ENCODE peak calls at places on chromosomes 7 and 10, in ten cellular contexts. One of them, this sample, is unnamed.

GRCh38 chr10:32687116-32687515 is 241.2 kb downstream of the CCDC7 start:
- DNase-seq in amniotic stem cell: no peak
- DNase-seq in HCEC 1CT: no peak
- DNase-seq in HCT116: no peak
- DNase-seq in fibroblast of lung: no peak
- DNase-seq in MCF 10A: no peak
- DNase-seq in stimulated activated naive CD8-positive, alpha-beta T cell treated with anti-CD3 and anti-CD28 coated beads, Interleukin-15, Interleukin-2, amounts not matched to agents 100 U/mL and 50 U/mL, for 24 hours: no peak
- DNase-seq in CD4-positive, CD25-positive, alpha-beta regulatory T cell: no peak
- DNase-seq in iPS DF 19.7: no peak
- DNase-seq in CD4-positive, alpha-beta T cell: no peak
- DNase-seq in this sample: no peak

GRCh38 chr7:138257459-138258193 is 181.4 kb downstream of the AKR1D1 start:
- DNase-seq in amniotic stem cell: no peak
- DNase-seq in HCEC 1CT: no peak
- DNase-seq in HCT116: no peak
- DNase-seq in fibroblast of lung: peak; percentile 43
- DNase-seq in MCF 10A: no peak
- DNase-seq in stimulated activated naive CD8-positive, alpha-beta T cell treated with anti-CD3 and anti-CD28 coated beads, Interleukin-15, Interleukin-2, amounts not matched to agents 100 U/mL and 50 U/mL, for 24 hours: no peak
- DNase-seq in CD4-positive, CD25-positive, alpha-beta regulatory T cell: no peak
- DNase-seq in iPS DF 19.7: no peak
- DNase-seq in CD4-positive, alpha-beta T cell: no peak
- DNase-seq in this sample: no peak

GRCh38 chr10:131022981-131023380 is 288.5 kb downstream of the TCERG1L start:
- DNase-seq in amniotic stem cell: no peak
- DNase-seq in HCEC 1CT: no peak
- DNase-seq in HCT116: no peak
- DNase-seq in fibroblast of lung: no peak
- DNase-seq in MCF 10A: no peak
- DNase-seq in stimulated activated naive CD8-positive, alpha-beta T cell treated with anti-CD3 and anti-CD28 coated beads, Interleukin-15, Interleukin-2, amounts not matched to agents 100 U/mL and 50 U/mL, for 24 hours: no peak
- DNase-seq in CD4-positive, CD25-positive, alpha-beta regulatory T cell: no peak
- DNase-seq in iPS DF 19.7: no peak
- DNase-seq in CD4-positive, alpha-beta T cell: no peak
- DNase-seq in this sample: no peak

GRCh38 chr7:27182861-27183681 is 2.0 kb downstream of the HOXA11 start:
- DNase-seq in amniotic stem cell: no peak
- DNase-seq in HCEC 1CT: peak; percentile 43
- DNase-seq in HCT116: no peak
- DNase-seq in fibroblast of lung: no peak
- DNase-seq in MCF 10A: no peak
- DNase-seq in stimulated activated naive CD8-positive, alpha-beta T cell treated with anti-CD3 and anti-CD28 coated beads, Interleukin-15, Interleukin-2, amounts not matched to agents 100 U/mL and 50 U/mL, for 24 hours: no peak
- DNase-seq in CD4-positive, CD25-positive, alpha-beta regulatory T cell: no peak
- DNase-seq in iPS DF 19.7: no peak
- DNase-seq in CD4-positive, alpha-beta T cell: peak; percentile 1
- DNase-seq in this sample: no peak

GRCh38 chr10:79179404-79180309 is 110.9 kb downstream of the ZMIZ1 start:
- DNase-seq in amniotic stem cell: no peak
- DNase-seq in HCEC 1CT: no peak
- DNase-seq in HCT116: no peak
- DNase-seq in fibroblast of lung: no peak
- DNase-seq in MCF 10A: no peak
- DNase-seq in stimulated activated naive CD8-positive, alpha-beta T cell treated with anti-CD3 and anti-CD28 coated beads, Interleukin-15, Interleukin-2, amounts not matched to agents 100 U/mL and 50 U/mL, for 24 hours: no peak
- DNase-seq in CD4-positive, CD25-positive, alpha-beta regulatory T cell: no peak
- DNase-seq in iPS DF 19.7: no peak
- DNase-seq in CD4-positive, alpha-beta T cell: no peak
- DNase-seq in this sample: no peak

GRCh38 chr7:138407792-138408191 is 52.3 kb upstream of the TRIM24 start:
- DNase-seq in amniotic stem cell: no peak
- DNase-seq in HCEC 1CT: no peak
- DNase-seq in HCT116: no peak
- DNase-seq in fibroblast of lung: no peak
- DNase-seq in MCF 10A: no peak
- DNase-seq in stimulated activated naive CD8-positive, alpha-beta T cell treated with anti-CD3 and anti-CD28 coated beads, Interleukin-15, Interleukin-2, amounts not matched to agents 100 U/mL and 50 U/mL, for 24 hours: no peak
- DNase-seq in CD4-positive, CD25-positive, alpha-beta regulatory T cell: no peak
- DNase-seq in iPS DF 19.7: no peak
- DNase-seq in CD4-positive, alpha-beta T cell: no peak
- DNase-seq in this sample: no peak

GRCh38 chr10:28783089-28783488 is 105.8 kb downstream of the BAMBI start:
- DNase-seq in amniotic stem cell: no peak
- DNase-seq in HCEC 1CT: no peak
- DNase-seq in HCT116: no peak
- DNase-seq in fibroblast of lung: no peak
- DNase-seq in MCF 10A: no peak
- DNase-seq in stimulated activated naive CD8-positive, alpha-beta T cell treated with anti-CD3 and anti-CD28 coated beads, Interleukin-15, Interleukin-2, amounts not matched to agents 100 U/mL and 50 U/mL, for 24 hours: no peak
- DNase-seq in CD4-positive, CD25-positive, alpha-beta regulatory T cell: no peak
- DNase-seq in iPS DF 19.7: no peak
- DNase-seq in CD4-positive, alpha-beta T cell: no peak
- DNase-seq in this sample: no peak

GRCh38 chr7:51011710-51012350 is 229.1 kb upstream of the GRB10 start:
- DNase-seq in amniotic stem cell: no peak
- DNase-seq in HCEC 1CT: no peak
- DNase-seq in HCT116: no peak
- DNase-seq in fibroblast of lung: no peak
- DNase-seq in MCF 10A: peak; percentile 51
- DNase-seq in stimulated activated naive CD8-positive, alpha-beta T cell treated with anti-CD3 and anti-CD28 coated beads, Interleukin-15, Interleukin-2, amounts not matched to agents 100 U/mL and 50 U/mL, for 24 hours: no peak
- DNase-seq in CD4-positive, CD25-positive, alpha-beta regulatory T cell: no peak
- DNase-seq in iPS DF 19.7: no peak
- DNase-seq in CD4-positive, alpha-beta T cell: no peak
- DNase-seq in this sample: no peak

GRCh38 chr10:124132306-124132705 is 38.9 kb upstream of the CHST15 start:
- DNase-seq in amniotic stem cell: no peak
- DNase-seq in HCEC 1CT: no peak
- DNase-seq in HCT116: no peak
- DNase-seq in fibroblast of lung: no peak
- DNase-seq in MCF 10A: no peak
- DNase-seq in stimulated activated naive CD8-positive, alpha-beta T cell treated with anti-CD3 and anti-CD28 coated beads, Interleukin-15, Interleukin-2, amounts not matched to agents 100 U/mL and 50 U/mL, for 24 hours: no peak
- DNase-seq in CD4-positive, CD25-positive, alpha-beta regulatory T cell: no peak
- DNase-seq in iPS DF 19.7: no peak
- DNase-seq in CD4-positive, alpha-beta T cell: no peak
- DNase-seq in this sample: no peak

GRCh38 chr10:90227259-90227658 is 525.9 kb downstream of the KIF20B start:
- DNase-seq in amniotic stem cell: no peak
- DNase-seq in HCEC 1CT: peak; percentile 87
- DNase-seq in HCT116: peak; percentile 99
- DNase-seq in fibroblast of lung: peak; percentile 74
- DNase-seq in MCF 10A: peak; percentile 96
- DNase-seq in stimulated activated naive CD8-positive, alpha-beta T cell treated with anti-CD3 and anti-CD28 coated beads, Interleukin-15, Interleukin-2, amounts not matched to agents 100 U/mL and 50 U/mL, for 24 hours: peak; percentile 45
- DNase-seq in CD4-positive, CD25-positive, alpha-beta regulatory T cell: peak; percentile 1
- DNase-seq in iPS DF 19.7: no peak
- DNase-seq in CD4-positive, alpha-beta T cell: no peak
- DNase-seq in this sample: no peak

GRCh38 chr7:159025161-159025779 is 119.4 kb downstream of the VIPR2 start:
- DNase-seq in amniotic stem cell: no peak
- DNase-seq in HCEC 1CT: no peak
- DNase-seq in HCT116: no peak
- DNase-seq in fibroblast of lung: peak; percentile 11
- DNase-seq in MCF 10A: peak; percentile 12
- DNase-seq in stimulated activated naive CD8-positive, alpha-beta T cell treated with anti-CD3 and anti-CD28 coated beads, Interleukin-15, Interleukin-2, amounts not matched to agents 100 U/mL and 50 U/mL, for 24 hours: no peak
- DNase-seq in CD4-positive, CD25-positive, alpha-beta regulatory T cell: no peak
- DNase-seq in iPS DF 19.7: no peak
- DNase-seq in CD4-positive, alpha-beta T cell: no peak
- DNase-seq in this sample: no peak

GRCh38 chr7:27162930-27163775 is 2.2 kb downstream of the HOXA9 start:
- DNase-seq in amniotic stem cell: no peak
- DNase-seq in HCEC 1CT: peak; percentile 38
- DNase-seq in HCT116: no peak
- DNase-seq in fibroblast of lung: no peak
- DNase-seq in MCF 10A: peak; percentile 38
- DNase-seq in stimulated activated naive CD8-positive, alpha-beta T cell treated with anti-CD3 and anti-CD28 coated beads, Interleukin-15, Interleukin-2, amounts not matched to agents 100 U/mL and 50 U/mL, for 24 hours: no peak
- DNase-seq in CD4-positive, CD25-positive, alpha-beta regulatory T cell: no peak
- DNase-seq in iPS DF 19.7: no peak
- DNase-seq in CD4-positive, alpha-beta T cell: no peak
- DNase-seq in this sample: no peak

GRCh38 chr10:113520606-113521481 is 32.0 kb upstream of the HABP2 start:
- DNase-seq in amniotic stem cell: peak; percentile 66
- DNase-seq in HCEC 1CT: peak; percentile 48
- DNase-seq in HCT116: peak; percentile 75
- DNase-seq in fibroblast of lung: peak; percentile 79
- DNase-seq in MCF 10A: peak; percentile 69
- DNase-seq in stimulated activated naive CD8-positive, alpha-beta T cell treated with anti-CD3 and anti-CD28 coated beads, Interleukin-15, Interleukin-2, amounts not matched to agents 100 U/mL and 50 U/mL, for 24 hours: peak; percentile 31
- DNase-seq in CD4-positive, CD25-positive, alpha-beta regulatory T cell: peak; percentile 32
- DNase-seq in iPS DF 19.7: no peak
- DNase-seq in CD4-positive, alpha-beta T cell: no peak
- DNase-seq in this sample: peak; percentile 59

GRCh38 chr10:109891105-109891504 is 32.2 kb downstream of the XPNPEP1 start:
- DNase-seq in amniotic stem cell: no peak
- DNase-seq in HCEC 1CT: no peak
- DNase-seq in HCT116: no peak
- DNase-seq in fibroblast of lung: no peak
- DNase-seq in MCF 10A: peak; percentile 52
- DNase-seq in stimulated activated naive CD8-positive, alpha-beta T cell treated with anti-CD3 and anti-CD28 coated beads, Interleukin-15, Interleukin-2, amounts not matched to agents 100 U/mL and 50 U/mL, for 24 hours: no peak
- DNase-seq in CD4-positive, CD25-positive, alpha-beta regulatory T cell: no peak
- DNase-seq in iPS DF 19.7: no peak
- DNase-seq in CD4-positive, alpha-beta T cell: no peak
- DNase-seq in this sample: no peak

GRCh38 chr7:80548790-80549530 is 37.1 kb upstream of the GNAT3 start:
- DNase-seq in amniotic stem cell: no peak
- DNase-seq in HCEC 1CT: peak; percentile 47
- DNase-seq in HCT116: no peak
- DNase-seq in fibroblast of lung: no peak
- DNase-seq in MCF 10A: no peak
- DNase-seq in stimulated activated naive CD8-positive, alpha-beta T cell treated with anti-CD3 and anti-CD28 coated beads, Interleukin-15, Interleukin-2, amounts not matched to agents 100 U/mL and 50 U/mL, for 24 hours: no peak
- DNase-seq in CD4-positive, CD25-positive, alpha-beta regulatory T cell: no peak
- DNase-seq in iPS DF 19.7: no peak
- DNase-seq in CD4-positive, alpha-beta T cell: no peak
- DNase-seq in this sample: no peak

GRCh38 chr10:92592761-92593552 is at the start of gene KIF11:
- DNase-seq in amniotic stem cell: peak; percentile 94
- DNase-seq in HCEC 1CT: peak; percentile 97
- DNase-seq in HCT116: peak; percentile 93
- DNase-seq in fibroblast of lung: peak; percentile 96
- DNase-seq in MCF 10A: peak; percentile 98
- DNase-seq in stimulated activated naive CD8-positive, alpha-beta T cell treated with anti-CD3 and anti-CD28 coated beads, Interleukin-15, Interleukin-2, amounts not matched to agents 100 U/mL and 50 U/mL, for 24 hours: peak; percentile 98
- DNase-seq in CD4-positive, CD25-positive, alpha-beta regulatory T cell: peak; percentile 98
- DNase-seq in iPS DF 19.7: peak; percentile 86
- DNase-seq in CD4-positive, alpha-beta T cell: peak; percentile 94
- DNase-seq in this sample: peak; percentile 92

GRCh38 chr10:3972460-3973366 is 187.7 kb upstream of the KLF6 start:
- DNase-seq in amniotic stem cell: no peak
- DNase-seq in HCEC 1CT: no peak
- DNase-seq in HCT116: no peak
- DNase-seq in fibroblast of lung: no peak
- DNase-seq in MCF 10A: no peak
- DNase-seq in stimulated activated naive CD8-positive, alpha-beta T cell treated with anti-CD3 and anti-CD28 coated beads, Interleukin-15, Interleukin-2, amounts not matched to agents 100 U/mL and 50 U/mL, for 24 hours: peak; percentile 51
- DNase-seq in CD4-positive, CD25-positive, alpha-beta regulatory T cell: peak; percentile 87
- DNase-seq in iPS DF 19.7: no peak
- DNase-seq in CD4-positive, alpha-beta T cell: no peak
- DNase-seq in this sample: no peak

GRCh38 chr7:1234794-1235500 is 2.3 kb downstream of the UNCX start:
- DNase-seq in amniotic stem cell: no peak
- DNase-seq in HCEC 1CT: no peak
- DNase-seq in HCT116: no peak
- DNase-seq in fibroblast of lung: no peak
- DNase-seq in MCF 10A: no peak
- DNase-seq in stimulated activated naive CD8-positive, alpha-beta T cell treated with anti-CD3 and anti-CD28 coated beads, Interleukin-15, Interleukin-2, amounts not matched to agents 100 U/mL and 50 U/mL, for 24 hours: no peak
- DNase-seq in CD4-positive, CD25-positive, alpha-beta regulatory T cell: peak; percentile 49
- DNase-seq in iPS DF 19.7: no peak
- DNase-seq in CD4-positive, alpha-beta T cell: no peak
- DNase-seq in this sample: no peak

GRCh38 chr10:52119507-52119906 is 194.6 kb upstream of the DKK1 start:
- DNase-seq in amniotic stem cell: no peak
- DNase-seq in HCEC 1CT: no peak
- DNase-seq in HCT116: no peak
- DNase-seq in fibroblast of lung: no peak
- DNase-seq in MCF 10A: no peak
- DNase-seq in stimulated activated naive CD8-positive, alpha-beta T cell treated with anti-CD3 and anti-CD28 coated beads, Interleukin-15, Interleukin-2, amounts not matched to agents 100 U/mL and 50 U/mL, for 24 hours: no peak
- DNase-seq in CD4-positive, CD25-positive, alpha-beta regulatory T cell: no peak
- DNase-seq in iPS DF 19.7: no peak
- DNase-seq in CD4-positive, alpha-beta T cell: no peak
- DNase-seq in this sample: no peak

GRCh38 chr10:48444861-48445841 is 138.7 kb downstream of the MAPK8 start:
- DNase-seq in amniotic stem cell: no peak
- DNase-seq in HCEC 1CT: no peak
- DNase-seq in HCT116: no peak
- DNase-seq in fibroblast of lung: no peak
- DNase-seq in MCF 10A: peak; percentile 70
- DNase-seq in stimulated activated naive CD8-positive, alpha-beta T cell treated with anti-CD3 and anti-CD28 coated beads, Interleukin-15, Interleukin-2, amounts not matched to agents 100 U/mL and 50 U/mL, for 24 hours: no peak
- DNase-seq in CD4-positive, CD25-positive, alpha-beta regulatory T cell: no peak
- DNase-seq in iPS DF 19.7: no peak
- DNase-seq in CD4-positive, alpha-beta T cell: no peak
- DNase-seq in this sample: no peak

GRCh38 chr10:104028146-104028545 is 57.5 kb downstream of the COL17A1 start:
- DNase-seq in amniotic stem cell: no peak
- DNase-seq in HCEC 1CT: peak; percentile 10
- DNase-seq in HCT116: peak; percentile 29
- DNase-seq in fibroblast of lung: peak; percentile 31
- DNase-seq in MCF 10A: peak; percentile 20
- DNase-seq in stimulated activated naive CD8-positive, alpha-beta T cell treated with anti-CD3 and anti-CD28 coated beads, Interleukin-15, Interleukin-2, amounts not matched to agents 100 U/mL and 50 U/mL, for 24 hours: no peak
- DNase-seq in CD4-positive, CD25-positive, alpha-beta regulatory T cell: peak; percentile 28
- DNase-seq in iPS DF 19.7: peak; percentile 15
- DNase-seq in CD4-positive, alpha-beta T cell: no peak
- DNase-seq in this sample: no peak

GRCh38 chr7:131374821-131375220 is 47.1 kb downstream of the MKLN1 start:
- DNase-seq in amniotic stem cell: no peak
- DNase-seq in HCEC 1CT: no peak
- DNase-seq in HCT116: no peak
- DNase-seq in fibroblast of lung: no peak
- DNase-seq in MCF 10A: no peak
- DNase-seq in stimulated activated naive CD8-positive, alpha-beta T cell treated with anti-CD3 and anti-CD28 coated beads, Interleukin-15, Interleukin-2, amounts not matched to agents 100 U/mL and 50 U/mL, for 24 hours: no peak
- DNase-seq in CD4-positive, CD25-positive, alpha-beta regulatory T cell: no peak
- DNase-seq in iPS DF 19.7: no peak
- DNase-seq in CD4-positive, alpha-beta T cell: no peak
- DNase-seq in this sample: no peak

This sample was measured in NT2/D1.